ENCODE peak calls at places on chromosome 21, in four cellular contexts. One of them, this sample, is unnamed.

GRCh38 chr21:39079617-39080016 is 103.6 kb downstream of the PSMG1 start:
- DNase-seq in upper lobe of left lung: no peak
- DNase-seq in cardiac fibroblast: peak; percentile 47
- DNase-seq in activated CD4-positive, CD25-positive, alpha-beta regulatory T cell treated with anti-CD3 and anti-CD28 coated beads, Interleukin-2, amount 50 U/mL, for 72 hours: no peak
- DNase-seq in this sample: peak; percentile 40

GRCh38 chr21:32378956-32379355 is 13.9 kb downstream of the URB1 start:
- DNase-seq in upper lobe of left lung: no peak
- DNase-seq in cardiac fibroblast: no peak
- DNase-seq in activated CD4-positive, CD25-positive, alpha-beta regulatory T cell treated with anti-CD3 and anti-CD28 coated beads, Interleukin-2, amount 50 U/mL, for 72 hours: no peak
- DNase-seq in this sample: no peak

GRCh38 chr21:34074283-34075098 is 1.1 kb downstream of the MRPS6 start:
- DNase-seq in upper lobe of left lung: peak; percentile 77
- DNase-seq in cardiac fibroblast: no peak
- DNase-seq in activated CD4-positive, CD25-positive, alpha-beta regulatory T cell treated with anti-CD3 and anti-CD28 coated beads, Interleukin-2, amount 50 U/mL, for 72 hours: no peak
- DNase-seq in this sample: peak; percentile 22

GRCh38 chr21:17491716-17492414 is 21.0 kb upstream of the CXADR start:
- DNase-seq in upper lobe of left lung: no peak
- DNase-seq in cardiac fibroblast: peak; percentile 97
- DNase-seq in activated CD4-positive, CD25-positive, alpha-beta regulatory T cell treated with anti-CD3 and anti-CD28 coated beads, Interleukin-2, amount 50 U/mL, for 72 hours: no peak
- DNase-seq in this sample: peak; percentile 94

GRCh38 chr21:41928621-41929220 is 25.1 kb downstream of the C2CD2 start:
- DNase-seq in upper lobe of left lung: no peak
- DNase-seq in cardiac fibroblast: no peak
- DNase-seq in activated CD4-positive, CD25-positive, alpha-beta regulatory T cell treated with anti-CD3 and anti-CD28 coated beads, Interleukin-2, amount 50 U/mL, for 72 hours: no peak
- DNase-seq in this sample: peak; percentile 58

GRCh38 chr21:44377201-44377921 is 23.9 kb downstream of the TRPM2 start:
- DNase-seq in upper lobe of left lung: no peak
- DNase-seq in cardiac fibroblast: no peak
- DNase-seq in activated CD4-positive, CD25-positive, alpha-beta regulatory T cell treated with anti-CD3 and anti-CD28 coated beads, Interleukin-2, amount 50 U/mL, for 72 hours: no peak
- DNase-seq in this sample: no peak

GRCh38 chr21:41371698-41372030 is 9.8 kb downstream of the MX2 start:
- DNase-seq in upper lobe of left lung: no peak
- DNase-seq in cardiac fibroblast: no peak
- DNase-seq in activated CD4-positive, CD25-positive, alpha-beta regulatory T cell treated with anti-CD3 and anti-CD28 coated beads, Interleukin-2, amount 50 U/mL, for 72 hours: no peak
- DNase-seq in this sample: no peak

GRCh38 chr21:46250146-46250725 is 21.7 kb upstream of the LSS start:
- DNase-seq in upper lobe of left lung: no peak
- DNase-seq in cardiac fibroblast: no peak
- DNase-seq in activated CD4-positive, CD25-positive, alpha-beta regulatory T cell treated with anti-CD3 and anti-CD28 coated beads, Interleukin-2, amount 50 U/mL, for 72 hours: no peak
- DNase-seq in this sample: peak; percentile 39

GRCh38 chr21:44949161-44950015 is 9.6 kb downstream of the SLX9 start:
- DNase-seq in upper lobe of left lung: no peak
- DNase-seq in cardiac fibroblast: peak; percentile 79
- DNase-seq in activated CD4-positive, CD25-positive, alpha-beta regulatory T cell treated with anti-CD3 and anti-CD28 coated beads, Interleukin-2, amount 50 U/mL, for 72 hours: peak; percentile 87
- DNase-seq in this sample: peak; percentile 72

GRCh38 chr21:15005391-15005790 is 59.4 kb downstream of the NRIP1 start:
- DNase-seq in upper lobe of left lung: no peak
- DNase-seq in cardiac fibroblast: no peak
- DNase-seq in activated CD4-positive, CD25-positive, alpha-beta regulatory T cell treated with anti-CD3 and anti-CD28 coated beads, Interleukin-2, amount 50 U/mL, for 72 hours: no peak
- DNase-seq in this sample: no peak

GRCh38 chr21:33394260-33394659 is 9.0 kb upstream of the IFNGR2 start:
- DNase-seq in upper lobe of left lung: no peak
- DNase-seq in cardiac fibroblast: no peak
- DNase-seq in activated CD4-positive, CD25-positive, alpha-beta regulatory T cell treated with anti-CD3 and anti-CD28 coated beads, Interleukin-2, amount 50 U/mL, for 72 hours: no peak
- DNase-seq in this sample: no peak

GRCh38 chr21:15124731-15125130 is 59.9 kb upstream of the NRIP1 start:
- DNase-seq in upper lobe of left lung: no peak
- DNase-seq in cardiac fibroblast: no peak
- DNase-seq in activated CD4-positive, CD25-positive, alpha-beta regulatory T cell treated with anti-CD3 and anti-CD28 coated beads, Interleukin-2, amount 50 U/mL, for 72 hours: no peak
- DNase-seq in this sample: no peak

GRCh38 chr21:29477347-29477746 is 178.6 kb downstream of the BACH1 start:
- DNase-seq in upper lobe of left lung: no peak
- DNase-seq in cardiac fibroblast: no peak
- DNase-seq in activated CD4-positive, CD25-positive, alpha-beta regulatory T cell treated with anti-CD3 and anti-CD28 coated beads, Interleukin-2, amount 50 U/mL, for 72 hours: no peak
- DNase-seq in this sample: no peak

GRCh38 chr21:21434944-21435343 is 436.7 kb downstream of the NCAM2 start:
- DNase-seq in upper lobe of left lung: no peak
- DNase-seq in cardiac fibroblast: no peak
- DNase-seq in activated CD4-positive, CD25-positive, alpha-beta regulatory T cell treated with anti-CD3 and anti-CD28 coated beads, Interleukin-2, amount 50 U/mL, for 72 hours: no peak
- DNase-seq in this sample: no peak

GRCh38 chr21:42623684-42624083 is 29.7 kb upstream of the PDE9A start:
- DNase-seq in upper lobe of left lung: no peak
- DNase-seq in cardiac fibroblast: no peak
- DNase-seq in activated CD4-positive, CD25-positive, alpha-beta regulatory T cell treated with anti-CD3 and anti-CD28 coated beads, Interleukin-2, amount 50 U/mL, for 72 hours: no peak
- DNase-seq in this sample: no peak

GRCh38 chr21:43854773-43855633 is 10.0 kb upstream of the AGPAT3 start:
- DNase-seq in upper lobe of left lung: no peak
- DNase-seq in cardiac fibroblast: peak; percentile 19
- DNase-seq in activated CD4-positive, CD25-positive, alpha-beta regulatory T cell treated with anti-CD3 and anti-CD28 coated beads, Interleukin-2, amount 50 U/mL, for 72 hours: no peak
- DNase-seq in this sample: peak; percentile 36

GRCh38 chr21:42702720-42703119 is 49.3 kb downstream of the PDE9A start:
- DNase-seq in upper lobe of left lung: no peak
- DNase-seq in cardiac fibroblast: no peak
- DNase-seq in activated CD4-positive, CD25-positive, alpha-beta regulatory T cell treated with anti-CD3 and anti-CD28 coated beads, Interleukin-2, amount 50 U/mL, for 72 hours: no peak
- DNase-seq in this sample: no peak

GRCh38 chr21:34841154-34841553 is 172.4 kb downstream of the CLIC6 start:
- DNase-seq in upper lobe of left lung: no peak
- DNase-seq in cardiac fibroblast: no peak
- DNase-seq in activated CD4-positive, CD25-positive, alpha-beta regulatory T cell treated with anti-CD3 and anti-CD28 coated beads, Interleukin-2, amount 50 U/mL, for 72 hours: no peak
- DNase-seq in this sample: no peak

GRCh38 chr21:45073301-45074047 is 906 bp upstream of the ADARB1 start:
- DNase-seq in upper lobe of left lung: no peak
- DNase-seq in cardiac fibroblast: no peak
- DNase-seq in activated CD4-positive, CD25-positive, alpha-beta regulatory T cell treated with anti-CD3 and anti-CD28 coated beads, Interleukin-2, amount 50 U/mL, for 72 hours: no peak
- DNase-seq in this sample: peak; percentile 49

GRCh38 chr21:31099122-31099521 is 60.8 kb upstream of the KRTAP19-8 start:
- DNase-seq in upper lobe of left lung: no peak
- DNase-seq in cardiac fibroblast: no peak
- DNase-seq in activated CD4-positive, CD25-positive, alpha-beta regulatory T cell treated with anti-CD3 and anti-CD28 coated beads, Interleukin-2, amount 50 U/mL, for 72 hours: no peak
- DNase-seq in this sample: no peak

GRCh38 chr21:43287111-43287973 is 118.5 kb downstream of the CRYAA start:
- DNase-seq in upper lobe of left lung: no peak
- DNase-seq in cardiac fibroblast: no peak
- DNase-seq in activated CD4-positive, CD25-positive, alpha-beta regulatory T cell treated with anti-CD3 and anti-CD28 coated beads, Interleukin-2, amount 50 U/mL, for 72 hours: no peak
- DNase-seq in this sample: no peak

GRCh38 chr21:42308914-42309752 is 6.1 kb downstream of the TFF3 start:
- DNase-seq in upper lobe of left lung: no peak
- DNase-seq in cardiac fibroblast: no peak
- DNase-seq in activated CD4-positive, CD25-positive, alpha-beta regulatory T cell treated with anti-CD3 and anti-CD28 coated beads, Interleukin-2, amount 50 U/mL, for 72 hours: peak; percentile 11
- DNase-seq in this sample: no peak

GRCh38 chr21:35274923-35275322 is 225.8 kb upstream of the RUNX1 start:
- DNase-seq in upper lobe of left lung: no peak
- DNase-seq in cardiac fibroblast: no peak
- DNase-seq in activated CD4-positive, CD25-positive, alpha-beta regulatory T cell treated with anti-CD3 and anti-CD28 coated beads, Interleukin-2, amount 50 U/mL, for 72 hours: no peak
- DNase-seq in this sample: no peak

GRCh38 chr21:14538477-14538876 is 7.6 kb downstream of the SAMSN1 start:
- DNase-seq in upper lobe of left lung: no peak
- DNase-seq in cardiac fibroblast: no peak
- DNase-seq in activated CD4-positive, CD25-positive, alpha-beta regulatory T cell treated with anti-CD3 and anti-CD28 coated beads, Interleukin-2, amount 50 U/mL, for 72 hours: no peak
- DNase-seq in this sample: no peak

GRCh38 chr21:34008618-34009017 is 64.8 kb upstream of the MRPS6 start:
- DNase-seq in upper lobe of left lung: no peak
- DNase-seq in cardiac fibroblast: no peak
- DNase-seq in activated CD4-positive, CD25-positive, alpha-beta regulatory T cell treated with anti-CD3 and anti-CD28 coated beads, Interleukin-2, amount 50 U/mL, for 72 hours: peak; percentile 48
- DNase-seq in this sample: no peak

GRCh38 chr21:45536301-45537081 is 5.7 kb downstream of the SLC19A1 start:
- DNase-seq in upper lobe of left lung: peak; percentile 64
- DNase-seq in cardiac fibroblast: no peak
- DNase-seq in activated CD4-positive, CD25-positive, alpha-beta regulatory T cell treated with anti-CD3 and anti-CD28 coated beads, Interleukin-2, amount 50 U/mL, for 72 hours: peak; percentile 9
- DNase-seq in this sample: no peak

GRCh38 chr21:34526618-34527290 is 14.7 kb upstream of the KCNE1 start:
- DNase-seq in upper lobe of left lung: no peak
- DNase-seq in cardiac fibroblast: peak; percentile 100
- DNase-seq in activated CD4-positive, CD25-positive, alpha-beta regulatory T cell treated with anti-CD3 and anti-CD28 coated beads, Interleukin-2, amount 50 U/mL, for 72 hours: no peak
- DNase-seq in this sample: peak; percentile 100

This sample was measured in mesenchymal stem cell.